ENCODE peak calls at places on chromosomes 12 and 14, in six cellular contexts. One of them, this sample, is unnamed. For H3K9me3, the result is how much of the 10 kb centered on the place peaks cover.

GRCh38 chr12:6542209-6543009 is 8.1 kb downstream of the GAPDH start:
- DNase-seq in K562: no peak
- DNase-seq in fibroblast of lung: no peak
- DNase-seq in HCT116: no peak
- DNase-seq in hepatocyte: peak
- DNase-seq in GM12878: no peak
- DNase-seq in this sample: no peak

GRCh38 chr12:7134371-7135166 is 4.4 kb downstream of the CLSTN3 start:
- DNase-seq in K562: no peak
- DNase-seq in fibroblast of lung: no peak
- DNase-seq in HCT116: no peak
- DNase-seq in hepatocyte: no peak
- DNase-seq in GM12878: no peak
- DNase-seq in this sample: no peak

GRCh38 chr12:78555802-78556201 is 308.8 kb upstream of the SYT1 start:
- DNase-seq in K562: no peak
- DNase-seq in fibroblast of lung: no peak
- DNase-seq in HCT116: no peak
- DNase-seq in hepatocyte: no peak
- DNase-seq in GM12878: no peak
- DNase-seq in this sample: no peak

GRCh38 chr12:2284857-2285256 is 232.1 kb downstream of the CACNA1C start:
- DNase-seq in K562: peak
- DNase-seq in fibroblast of lung: peak
- DNase-seq in HCT116: peak
- DNase-seq in hepatocyte: peak
- DNase-seq in GM12878: no peak
- DNase-seq in this sample: peak

GRCh38 chr12:78981-79380 is 12.4 kb downstream of the IQSEC3 start:
- DNase-seq in K562: no peak
- DNase-seq in fibroblast of lung: no peak
- DNase-seq in HCT116: no peak
- DNase-seq in hepatocyte: no peak
- DNase-seq in GM12878: no peak
- DNase-seq in this sample: no peak

GRCh38 chr12:85657251-85657650 is 179.0 kb downstream of the RASSF9 start:
- DNase-seq in K562: no peak
- DNase-seq in fibroblast of lung: no peak
- DNase-seq in HCT116: no peak
- DNase-seq in hepatocyte: no peak
- DNase-seq in GM12878: no peak
- DNase-seq in this sample: no peak

GRCh38 chr12:32435921-32436710 is 36.8 kb downstream of the FGD4 start:
- DNase-seq in K562: no peak
- DNase-seq in fibroblast of lung: no peak
- DNase-seq in HCT116: no peak
- DNase-seq in hepatocyte: no peak
- DNase-seq in GM12878: no peak
- DNase-seq in this sample: no peak

GRCh38 chr12:124921200-124922008 is 7.0 kb upstream of the UBC start:
- DNase-seq in K562: peak
- DNase-seq in fibroblast of lung: peak
- DNase-seq in HCT116: no peak
- DNase-seq in hepatocyte: peak
- DNase-seq in GM12878: peak
- DNase-seq in this sample: peak

GRCh38 chr12:131415781-131416180 is 295.1 kb upstream of the SFSWAP start:
- DNase-seq in K562: peak
- DNase-seq in fibroblast of lung: no peak
- DNase-seq in HCT116: peak
- DNase-seq in hepatocyte: no peak
- DNase-seq in GM12878: no peak
- DNase-seq in this sample: no peak

GRCh38 chr12:102232446-102232845 is 34.8 kb upstream of the PMCH start:
- DNase-seq in K562: no peak
- DNase-seq in fibroblast of lung: peak
- DNase-seq in HCT116: no peak
- DNase-seq in hepatocyte: peak
- DNase-seq in GM12878: no peak
- DNase-seq in this sample: no peak

GRCh38 chr14:60085085-60085484 is 6.6 kb upstream of the PCNX4 start:
- DNase-seq in K562: no peak
- DNase-seq in fibroblast of lung: peak
- DNase-seq in HCT116: no peak
- DNase-seq in hepatocyte: no peak
- DNase-seq in GM12878: no peak
- DNase-seq in this sample: no peak

GRCh38 chr14:106789318-106789717 is 1262.9 kb downstream of the TMEM121 start:
- DNase-seq in K562: no peak
- DNase-seq in fibroblast of lung: no peak
- DNase-seq in HCT116: no peak
- DNase-seq in hepatocyte: no peak
- DNase-seq in GM12878: no peak
- DNase-seq in this sample: no peak

GRCh38 chr14:106788534-106788933 is 1262.2 kb downstream of the TMEM121 start:
- DNase-seq in K562: no peak
- DNase-seq in fibroblast of lung: no peak
- DNase-seq in HCT116: no peak
- DNase-seq in hepatocyte: no peak
- DNase-seq in GM12878: no peak
- DNase-seq in this sample: no peak

GRCh38 chr14:106792543-106792942 is 1266.2 kb downstream of the TMEM121 start:
- DNase-seq in K562: no peak
- DNase-seq in fibroblast of lung: no peak
- DNase-seq in HCT116: no peak
- DNase-seq in hepatocyte: no peak
- DNase-seq in GM12878: no peak
- DNase-seq in this sample: no peak

GRCh38 chr14:106786697-106787096 is 1260.3 kb downstream of the TMEM121 start:
- DNase-seq in K562: no peak
- DNase-seq in fibroblast of lung: no peak
- DNase-seq in HCT116: no peak
- DNase-seq in hepatocyte: no peak
- DNase-seq in GM12878: no peak
- DNase-seq in this sample: no peak

DNA sequence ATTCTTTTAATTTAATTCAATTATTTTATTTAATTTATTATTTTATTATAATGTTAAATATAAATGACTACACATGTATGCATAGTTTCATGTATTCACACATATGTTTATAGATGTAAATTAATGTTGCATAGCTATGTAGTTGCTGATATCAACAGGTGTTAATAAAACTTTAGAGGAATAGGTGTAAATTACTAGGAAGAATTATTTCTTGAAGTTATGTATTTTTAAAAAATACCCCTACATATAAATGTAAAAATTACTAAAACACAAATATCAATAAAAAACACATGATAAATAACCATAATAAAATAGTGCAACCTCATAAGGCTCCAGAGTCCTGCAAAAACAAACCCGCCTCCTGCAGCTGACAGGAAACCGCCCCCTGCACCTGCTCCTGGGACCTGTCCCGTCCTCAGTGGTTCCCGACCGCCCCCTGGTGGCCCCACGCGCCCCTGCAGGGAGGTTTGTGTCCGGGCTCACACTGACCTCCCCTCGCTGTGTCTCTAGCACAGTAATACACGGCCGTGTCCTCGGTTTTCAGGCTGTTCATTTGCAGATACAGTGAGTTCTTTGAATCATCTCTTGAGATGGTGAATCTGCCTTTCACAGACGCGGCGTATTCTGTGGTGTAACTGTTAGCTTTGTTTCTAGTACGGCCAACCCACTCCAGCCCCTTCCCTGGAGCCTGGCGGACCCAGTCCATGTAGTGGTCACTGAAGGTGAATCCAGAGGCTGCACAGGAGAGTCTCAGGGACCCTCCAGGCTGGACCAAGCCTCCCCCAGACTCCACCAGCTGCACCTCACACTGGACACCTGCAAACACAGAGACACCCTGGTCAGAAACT is 1264.0 kb downstream of the TMEM121 start:
- DNase-seq in K562: peak
- DNase-seq in fibroblast of lung: no peak
- DNase-seq in HCT116: no peak
- DNase-seq in hepatocyte: no peak
- DNase-seq in GM12878: no peak
- DNase-seq in this sample: peak
- H3K9me3 ChIP-seq in K562: under half
- H3K9me3 ChIP-seq in fibroblast of lung: under half
- H3K9me3 ChIP-seq in HCT116: under half
- H3K9me3 ChIP-seq in hepatocyte: under half
- H3K9me3 ChIP-seq in GM12878: under half
- H3K9me3 ChIP-seq in this sample: under half

GRCh38 chr14:36529062-36529461 is 9.0 kb upstream of the NKX2-1 start:
- DNase-seq in K562: no peak
- DNase-seq in fibroblast of lung: no peak
- DNase-seq in HCT116: no peak
- DNase-seq in hepatocyte: no peak
- DNase-seq in GM12878: no peak
- DNase-seq in this sample: peak
- TF ChIP-seq EZH2 in K562: no peak
- TF ChIP-seq EZH2 in fibroblast of lung: no peak
- TF ChIP-seq EZH2 in HCT116: no peak
- TF ChIP-seq EZH2 in hepatocyte: no peak
- TF ChIP-seq EZH2 in GM12878: no peak
- TF ChIP-seq EZH2 in this sample: no peak

DNA sequence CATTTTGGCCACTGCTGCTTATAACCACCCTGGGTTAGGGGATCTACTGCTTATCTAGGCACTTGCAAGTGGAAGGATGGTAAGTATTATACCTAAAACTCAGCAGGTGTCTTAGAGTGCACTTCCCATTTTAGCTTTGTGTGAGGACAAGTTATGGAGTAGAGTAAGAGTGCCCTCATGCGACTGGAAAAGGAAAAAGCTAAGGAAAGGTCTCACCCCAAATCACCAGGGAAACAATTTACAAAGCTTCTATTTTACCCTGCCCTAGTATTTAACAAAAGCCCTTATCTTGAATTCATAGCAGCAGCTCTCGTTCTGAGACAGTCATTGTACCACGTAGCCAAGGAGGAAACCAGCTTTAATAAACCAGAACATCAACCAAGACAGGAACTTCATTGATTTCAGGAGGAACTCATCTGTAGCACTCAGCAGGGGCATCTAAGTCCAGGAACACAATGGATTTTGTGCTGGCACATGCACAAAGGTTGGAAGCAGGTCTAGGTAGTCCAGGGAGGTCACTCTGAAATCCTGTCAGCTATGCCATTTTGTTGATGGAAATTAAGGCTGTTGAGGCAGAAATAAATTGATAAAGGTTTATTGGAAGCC is 2.9 kb downstream of the RDH12 start:
- DNase-seq in K562: peak
- DNase-seq in fibroblast of lung: peak
- DNase-seq in HCT116: peak
- DNase-seq in hepatocyte: peak
- DNase-seq in GM12878: peak
- DNase-seq in this sample: peak
- H2AFZ ChIP-seq in K562: no peak
- H2AFZ ChIP-seq in fibroblast of lung: no peak
- H2AFZ ChIP-seq in HCT116: peak
- H2AFZ ChIP-seq in hepatocyte: no peak
- H2AFZ ChIP-seq in GM12878: peak
- H2AFZ ChIP-seq in this sample: no peak

GRCh38 chr14:39666386-39666785 is 234.2 kb upstream of the FBXO33 start:
- DNase-seq in K562: no peak
- DNase-seq in fibroblast of lung: no peak
- DNase-seq in HCT116: no peak
- DNase-seq in hepatocyte: no peak
- DNase-seq in GM12878: no peak
- DNase-seq in this sample: no peak
- H3K9me3 ChIP-seq in K562: under half
- H3K9me3 ChIP-seq in fibroblast of lung: under half
- H3K9me3 ChIP-seq in HCT116: under half
- H3K9me3 ChIP-seq in hepatocyte: under half
- H3K9me3 ChIP-seq in GM12878: under half
- H3K9me3 ChIP-seq in this sample: under half